ENCODE peak calls at places on chromosomes 2 and 18, in nine cellular contexts. K is cardiac fibroblast; Y is nephron progenitor cell; R is brain pericyte; J is activated naive CD4-positive, alpha-beta T cell treated with anti-CD3 and anti-CD28 coated beads, Interleukin-2, amount 50 U/mL, for 16 hours; W is immature natural killer cell; O is A172; D is HT1080; U is NCI-H774. T is an unnamed sample.
A peak's percentile ranks its signal among the peaks of the same experiment; 100 is the strongest.

GRCh38 chr18:3328522-3328921 is 66.6 kb downstream of the MYL12B start:
- DNase-seq in O (no peak), K (no peak), R (no peak), D (no peak), W (no peak), Y (no peak), J (no peak), U (no peak), T (no peak)

GRCh38 chr2:127674241-127675209 is 805 bp downstream of the LIMS2 start:
- DNase-seq in O (peak; percentile 25), U (no peak), D (no peak), J (peak; percentile 34), Y (peak; percentile 62), R (no peak), K (no peak), W (no peak), T (no peak)

GRCh38 chr2:47360937-47361336 is 42.0 kb upstream of the MSH2 start:
- DNase-seq in O (peak; percentile 94), D (peak; percentile 95), K (peak; percentile 83), Y (no peak), U (no peak), R (no peak), J (no peak), W (no peak), T (peak; percentile 79)

GRCh38 chr2:16666453-16666801 is 793 bp upstream of the CYRIA start:
- DNase-seq in Y (no peak), O (peak; percentile 52), U (no peak), D (peak; percentile 81), J (no peak), K (peak; percentile 88), W (no peak), R (peak; percentile 55), T (peak; percentile 24)

GRCh38 chr18:7202119-7202680 is 28.7 kb upstream of the LRRC30 start:
- DNase-seq in D (no peak), J (no peak), O (no peak), Y (no peak), K (no peak), W (no peak), R (no peak), U (no peak), T (peak; percentile 55)

GRCh38 chr2:135121016-135121657 is 69.0 kb downstream of the RAB3GAP1 start:
- DNase-seq in K (no peak), Y (no peak), D (no peak), O (no peak), W (no peak), R (no peak), J (no peak), U (no peak), T (no peak)

GRCh38 chr2:1591978-1592907 is 152.1 kb downstream of the PXDN start:
- DNase-seq in Y (peak; percentile 63), D (no peak), O (no peak), J (no peak), W (no peak), U (no peak), K (peak; percentile 91), R (peak; percentile 92), T (peak; percentile 67)

GRCh38 chr2:71558300-71559051 is 105.1 kb downstream of the DYSF start:
- DNase-seq in Y (no peak), D (peak; percentile 31), J (no peak), R (no peak), W (no peak), U (no peak), K (no peak), O (peak; percentile 85), T (no peak)

GRCh38 chr2:217996345-217996744 is 6.5 kb downstream of the TNS1 start:
- DNase-seq in J (no peak), W (no peak), U (no peak), Y (no peak), O (peak; percentile 57), D (peak; percentile 78), K (peak; percentile 86), R (no peak), T (no peak)

GRCh38 chr2:88350641-88351601 is 101.6 kb downstream of the FOXI3 start:
- DNase-seq in D (peak; percentile 2), O (no peak), R (no peak), K (peak; percentile 12), J (peak; percentile 74), Y (peak; percentile 81), U (peak; percentile 67), W (peak; percentile 41), T (no peak)

GRCh38 chr2:223797811-223798721 is 39.3 kb downstream of the AP1S3 start:
- DNase-seq in J (no peak), Y (no peak), K (peak; percentile 68), U (no peak), O (peak; percentile 44), W (peak; percentile 49), R (no peak), D (peak; percentile 60), T (no peak)

GRCh38 chr2:42795275-42795674 is 2.9 kb upstream of the HAAO start:
- DNase-seq in O (no peak), Y (no peak), K (no peak), J (no peak), W (no peak), U (no peak), D (no peak), R (no peak), T (no peak)

GRCh38 chr2:212428685-212429480 is 109.7 kb downstream of the ERBB4 start:
- DNase-seq in W (no peak), U (no peak), O (no peak), Y (no peak), D (no peak), R (no peak), K (no peak), J (no peak), T (no peak)

GRCh38 chr18:46182633-46183401 is 78.6 kb downstream of the HAUS1 start:
- DNase-seq in Y (no peak), J (no peak), R (no peak), K (no peak), D (no peak), W (no peak), U (no peak), O (no peak), T (no peak)

GRCh38 chr2:217927601-217928323 is 75.0 kb downstream of the TNS1 start:
- DNase-seq in K (no peak), J (no peak), Y (no peak), W (no peak), U (no peak), D (no peak), O (no peak), R (no peak), T (no peak)

GRCh38 chr18:6542296-6542695 is 127.6 kb upstream of the L3MBTL4 start:
- DNase-seq in K (no peak), R (no peak), O (no peak), Y (no peak), D (no peak), U (no peak), W (no peak), J (no peak), T (no peak)

GRCh38 chr18:31791817-31792579 is 31.3 kb upstream of the SLC25A52 start:
- DNase-seq in Y (no peak), D (no peak), W (peak; percentile 4), K (no peak), R (no peak), O (no peak), U (no peak), J (no peak), T (no peak)

GRCh38 chr2:207315131-207315530 is 149.4 kb upstream of the KLF7 start:
- DNase-seq in U (no peak), R (no peak), W (no peak), K (peak; percentile 56), J (no peak), Y (no peak), D (peak; percentile 25), O (no peak), T (no peak)